ENCODE peak calls at places on chromosomes 2 and 18, in four cellular contexts. H is IMR-90, L is adrenal gland, A is breast epithelium. G is an unnamed sample. For H3K36me3, the result is how much of the 10 kb centered on the place peaks cover.

GRCh38 chr2:226890286-226890685 is 54.4 kb downstream of the RHBDD1 start:
- DNase-seq in A (no peak), H (no peak), L (no peak), G (no peak)

GRCh38 chr2:61015971-61016370 is 1.5 kb upstream of the PEX13 start:
- DNase-seq in A (no peak), L (no peak), H (no peak), G (no peak)

GRCh38 chr2:237695201-237695780 is 67.9 kb downstream of the LRRFIP1 start:
- DNase-seq in H (peak), L (no peak), A (no peak), G (peak)

GRCh38 chr18:58529714-58530354 is 99.1 kb downstream of the ALPK2 start:
- DNase-seq in A (no peak), L (peak), H (peak), G (no peak)

GRCh38 chr2:29042581-29043075 is 31.7 kb downstream of the PCARE start:
- DNase-seq in H (peak), A (no peak), L (peak), G (no peak)

GRCh38 chr2:234026111-234026510 is 24.4 kb upstream of the SPP2 start:
- DNase-seq in H (peak), L (no peak), A (no peak), G (no peak)

GRCh38 chr18:26476697-26477096 is 71.7 kb downstream of the KCTD1 start:
- DNase-seq in L (no peak), A (no peak), H (no peak), G (no peak)

GRCh38 chr18:2988041-2988794 is 24.7 kb downstream of the LPIN2 start:
- DNase-seq in L (no peak), H (peak), A (no peak), G (peak)

GRCh38 chr2:7671312-7671711 is 754.1 kb downstream of the RNF144A start:
- DNase-seq in A (no peak), L (peak), H (no peak), G (no peak)

GRCh38 chr2:134338180-134338579 is 84.3 kb downstream of the MGAT5 start:
- DNase-seq in A (no peak), H (no peak), L (no peak), G (no peak)

GRCh38 chr2:26086155-26086634 is 52.3 kb downstream of the RAB10 start:
- DNase-seq in A (no peak), H (peak), L (no peak), G (peak)

GRCh38 chr2:3042601-3043585 is 334.7 kb downstream of the EIPR1 start:
- DNase-seq in H (no peak), L (no peak), A (no peak), G (no peak)

GRCh38 chr2:30226144-30227032 is 4.9 kb upstream of the LBH start:
- DNase-seq in L (no peak), H (peak), A (no peak), G (no peak)

GRCh38 chr2:152012697-152013096 is 86.1 kb downstream of the CACNB4 start:
- DNase-seq in H (peak), L (no peak), A (no peak), G (no peak)

DNA sequence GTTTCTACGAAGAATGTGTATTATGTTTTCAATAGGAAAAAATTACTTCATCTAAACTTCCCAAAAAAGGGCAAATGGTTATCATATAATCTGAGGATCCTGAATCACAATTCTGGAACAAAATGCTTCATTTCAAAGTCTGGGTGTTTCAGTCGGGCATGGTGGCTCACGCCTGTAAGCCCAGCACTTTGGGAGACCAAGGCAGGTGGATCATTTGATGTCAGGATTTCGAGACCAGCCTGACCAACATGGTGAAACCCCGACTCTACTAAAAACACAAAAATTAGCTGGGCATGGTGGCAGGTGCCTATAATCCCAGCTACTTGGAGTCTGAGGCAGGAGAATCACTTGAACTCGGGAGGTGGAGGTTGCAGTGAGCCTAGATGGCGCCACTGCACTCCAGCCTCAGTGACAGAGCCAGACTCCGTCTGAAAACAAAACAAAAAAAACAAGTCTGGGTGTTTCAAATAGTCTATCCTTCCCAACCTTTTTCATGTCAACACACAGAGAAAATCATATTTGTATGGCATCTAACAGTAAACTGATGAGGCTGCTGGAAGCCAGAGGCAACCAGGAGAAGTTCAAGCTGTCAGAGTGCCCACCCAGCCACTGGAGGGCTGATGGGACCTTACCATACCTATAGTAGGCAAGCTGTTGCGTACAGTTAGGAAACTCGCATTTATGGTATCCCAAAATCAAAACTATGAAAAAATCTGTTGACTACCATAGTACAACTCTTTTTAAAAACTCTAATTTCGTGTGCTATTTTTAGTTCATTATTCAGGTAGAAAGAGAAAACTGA is 14.6 kb downstream of the NBAS start:
- DNase-seq in L (no peak), A (no peak), H (no peak), G (no peak)
- TF ChIP-seq CTCF in L (no peak), A (no peak), H (no peak), G (no peak)

DNA sequence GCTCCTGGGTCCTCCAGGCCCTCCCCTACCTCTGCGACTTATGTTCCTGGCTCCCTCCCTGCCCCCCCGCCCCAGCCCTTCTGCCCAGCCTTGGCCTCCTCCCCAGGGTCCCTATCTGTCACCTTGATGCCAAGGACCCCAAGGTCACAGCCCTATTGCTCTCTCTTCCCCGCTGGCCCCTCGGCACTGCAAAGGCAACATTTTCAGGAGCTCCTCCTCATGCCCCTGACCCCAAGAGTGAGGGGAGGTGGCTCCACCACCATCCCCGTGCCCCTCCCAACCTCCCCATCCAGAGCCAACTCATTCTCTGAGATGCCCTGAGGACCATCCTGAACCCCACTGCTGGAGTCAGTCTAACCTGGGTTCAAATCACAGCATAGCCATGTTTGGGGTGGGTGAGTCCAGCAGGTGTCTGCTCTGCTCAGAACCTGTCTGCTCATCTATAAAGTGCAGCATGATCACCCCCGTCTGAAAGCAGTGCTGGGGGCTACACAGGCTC is 11.7 kb downstream of the LIMS2 start:
- DNase-seq in H (no peak), A (peak), L (peak), G (no peak)
- H3K4me3 ChIP-seq in H (no peak), A (peak), L (peak), G (no peak)

DNA sequence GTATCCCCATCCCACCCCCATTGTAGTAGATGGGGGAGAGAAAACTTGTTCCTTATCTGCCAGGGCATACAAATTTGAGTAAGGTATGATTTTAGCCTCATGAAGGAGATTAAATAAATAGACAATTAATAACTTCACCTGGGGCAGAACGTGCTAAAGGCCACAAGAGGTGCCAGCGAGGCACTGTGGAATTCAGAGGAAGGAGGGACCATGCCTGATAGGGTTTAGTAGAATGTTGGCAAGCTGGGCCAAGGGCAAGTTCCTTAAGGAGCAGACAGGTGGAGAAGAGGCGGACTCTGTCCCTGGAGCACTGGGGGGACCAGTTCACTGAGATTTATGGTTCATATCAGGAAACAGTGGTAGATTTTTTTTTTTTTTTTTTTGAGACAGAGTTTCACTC is 22.5 kb downstream of the STAMBP start:
- DNase-seq in H (no peak), A (no peak), L (no peak), G (no peak)
- H3K36me3 ChIP-seq in H (under half), A (under half), L (under half), G (under half)

DNA sequence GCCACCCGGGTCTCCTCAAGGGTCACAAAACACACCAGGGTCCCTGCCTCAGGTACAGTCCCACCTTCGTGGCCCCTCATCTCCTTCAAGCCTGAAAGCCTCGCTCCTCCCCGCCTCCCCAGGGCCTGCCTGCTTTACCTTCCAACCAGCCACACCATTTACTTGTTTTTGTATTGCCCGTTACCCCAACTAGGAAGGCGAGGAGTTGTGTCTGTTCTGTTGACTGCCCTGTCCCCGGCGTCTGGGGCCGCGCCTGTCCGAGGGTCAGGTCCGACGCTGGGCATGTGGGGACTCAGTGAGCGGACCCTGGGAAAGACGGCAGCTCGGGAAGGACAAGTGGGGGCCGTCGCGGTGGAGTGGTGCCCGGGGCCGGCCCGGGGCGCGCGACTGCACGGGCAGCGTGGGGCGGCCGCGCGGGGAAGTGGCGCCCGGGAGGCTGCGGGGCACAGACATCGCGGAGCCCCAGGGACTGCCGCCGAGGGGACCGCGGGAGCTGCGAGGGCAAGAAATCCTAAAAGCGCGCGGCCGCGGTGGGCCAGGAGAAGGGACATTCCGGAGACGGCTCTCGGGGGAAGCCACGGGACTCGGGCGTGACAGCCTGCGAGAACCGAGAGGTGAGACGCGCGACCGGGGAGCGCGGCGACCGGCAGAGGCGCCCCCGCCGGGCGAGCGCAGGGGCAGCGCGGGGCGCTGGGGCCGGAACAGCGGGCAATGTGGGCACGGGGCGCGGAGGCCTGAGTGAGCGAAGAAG is 797 bp upstream of the GRHL1 start:
- DNase-seq in H (no peak), A (no peak), L (peak), G (no peak)
- TF ChIP-seq CTCF in H (peak), A (no peak), L (no peak), G (peak)

GRCh38 chr18:50298443-50299284 is 11.2 kb upstream of the CXXC1 start:
- DNase-seq in H (no peak), L (no peak), A (no peak), G (no peak)
- H3K4me3 ChIP-seq in H (no peak), L (peak), A (peak), G (peak)

GRCh38 chr18:79713341-79713740 is 33.7 kb downstream of the CTDP1 start:
- DNase-seq in H (no peak), A (no peak), L (no peak), G (no peak)

GRCh38 chr18:79717059-79717458 is 37.5 kb downstream of the CTDP1 start:
- DNase-seq in A (no peak), H (no peak), L (no peak), G (no peak)

GRCh38 chr18:79717555-79718074 is 38.0 kb downstream of the CTDP1 start:
- DNase-seq in A (no peak), H (no peak), L (no peak), G (no peak)

GRCh38 chr18:79714531-79715240 is 35.1 kb downstream of the CTDP1 start:
- DNase-seq in L (no peak), H (no peak), A (no peak), G (no peak)

DNA sequence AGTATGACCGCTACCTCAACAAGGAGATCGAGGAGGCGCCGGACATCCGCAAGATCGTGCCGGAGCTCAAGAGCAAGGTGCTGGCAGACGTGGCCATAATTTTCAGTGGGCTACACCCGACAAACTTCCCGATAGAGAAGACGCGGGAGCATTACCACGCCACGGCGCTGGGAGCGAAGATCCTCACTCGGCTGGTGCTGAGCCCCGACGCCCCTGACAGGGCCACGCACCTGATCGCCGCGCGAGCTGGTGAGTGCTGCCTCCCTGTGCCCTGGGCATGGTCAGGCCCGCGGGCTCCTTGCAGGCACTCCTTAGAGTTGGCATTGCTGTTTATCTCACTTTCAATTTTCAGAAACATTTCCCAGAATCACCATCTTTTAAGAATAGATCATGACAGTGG is 35.7 kb downstream of the CTDP1 start:
- DNase-seq in A (no peak), H (no peak), L (no peak), G (no peak)
- H3K36me3 ChIP-seq in A (under half), H (half or more), L (under half), G (under half)

GRCh38 chr2:156064540-156064939 is 268.0 kb downstream of the NR4A2 start:
- DNase-seq in H (no peak), L (no peak), A (no peak), G (no peak)

GRCh38 chr2:156065912-156066311 is 266.6 kb downstream of the NR4A2 start:
- DNase-seq in H (no peak), A (no peak), L (no peak), G (no peak)
- TF ChIP-seq CTCF in H (no peak), A (no peak), L (no peak), G (no peak)

G was measured in BJ.